ENCODE peak calls at places on chromosomes 11 and 22, in eight cellular contexts. One of them, this sample, is unnamed.

GRCh38 chr11:128271401-128271800 is 316.0 kb downstream of the ETS1 start:
- DNase-seq in dorsolateral prefrontal cortex: no peak
- DNase-seq in coronary artery: no peak
- DNase-seq in Caco-2: no peak
- DNase-seq in esophagus squamous epithelium: no peak
- DNase-seq in body of pancreas: no peak
- DNase-seq in pancreas: no peak
- DNase-seq in uterus: no peak
- DNase-seq in this sample: no peak

GRCh38 chr22:41873391-41873790 is 40.5 kb downstream of the SREBF2 start:
- DNase-seq in dorsolateral prefrontal cortex: no peak
- DNase-seq in coronary artery: no peak
- DNase-seq in Caco-2: no peak
- DNase-seq in esophagus squamous epithelium: no peak
- DNase-seq in body of pancreas: no peak
- DNase-seq in pancreas: no peak
- DNase-seq in uterus: no peak
- DNase-seq in this sample: no peak

GRCh38 chr11:72144807-72145565 is 9.5 kb downstream of the FOLR3 start:
- DNase-seq in dorsolateral prefrontal cortex: no peak
- DNase-seq in coronary artery: no peak
- DNase-seq in Caco-2: no peak
- DNase-seq in esophagus squamous epithelium: no peak
- DNase-seq in body of pancreas: no peak
- DNase-seq in pancreas: no peak
- DNase-seq in uterus: no peak
- DNase-seq in this sample: no peak

GRCh38 chr11:10355257-10355661 is 50.4 kb downstream of the ADM start:
- DNase-seq in dorsolateral prefrontal cortex: no peak
- DNase-seq in coronary artery: no peak
- DNase-seq in Caco-2: no peak
- DNase-seq in esophagus squamous epithelium: no peak
- DNase-seq in body of pancreas: no peak
- DNase-seq in pancreas: no peak
- DNase-seq in uterus: no peak
- DNase-seq in this sample: no peak

GRCh38 chr22:40676644-40677043 is 2.6 kb upstream of the MCHR1 start:
- DNase-seq in dorsolateral prefrontal cortex: no peak
- DNase-seq in coronary artery: no peak
- DNase-seq in Caco-2: no peak
- DNase-seq in esophagus squamous epithelium: no peak
- DNase-seq in body of pancreas: no peak
- DNase-seq in pancreas: no peak
- DNase-seq in uterus: no peak
- DNase-seq in this sample: no peak

GRCh38 chr11:64444838-64445441 is 86.0 kb downstream of the RPS6KA4 start:
- DNase-seq in dorsolateral prefrontal cortex: no peak
- DNase-seq in coronary artery: no peak
- DNase-seq in Caco-2: peak; percentile 49
- DNase-seq in esophagus squamous epithelium: no peak
- DNase-seq in body of pancreas: peak; percentile 42
- DNase-seq in pancreas: no peak
- DNase-seq in uterus: no peak
- DNase-seq in this sample: no peak

GRCh38 chr22:41917906-41918791 is 3.3 kb upstream of the SHISA8 start:
- DNase-seq in dorsolateral prefrontal cortex: no peak
- DNase-seq in coronary artery: no peak
- DNase-seq in Caco-2: no peak
- DNase-seq in esophagus squamous epithelium: no peak
- DNase-seq in body of pancreas: peak; percentile 40
- DNase-seq in pancreas: no peak
- DNase-seq in uterus: no peak
- DNase-seq in this sample: peak; percentile 32

GRCh38 chr11:41283196-41283930 is 176.1 kb downstream of the LRRC4C start:
- DNase-seq in dorsolateral prefrontal cortex: no peak
- DNase-seq in coronary artery: no peak
- DNase-seq in Caco-2: no peak
- DNase-seq in esophagus squamous epithelium: no peak
- DNase-seq in body of pancreas: no peak
- DNase-seq in pancreas: no peak
- DNase-seq in uterus: no peak
- DNase-seq in this sample: no peak

GRCh38 chr11:2671748-2672147 is 28.0 kb downstream of the KCNQ1OT1 start:
- DNase-seq in dorsolateral prefrontal cortex: no peak
- DNase-seq in coronary artery: no peak
- DNase-seq in Caco-2: no peak
- DNase-seq in esophagus squamous epithelium: no peak
- DNase-seq in body of pancreas: peak; percentile 4
- DNase-seq in pancreas: no peak
- DNase-seq in uterus: no peak
- DNase-seq in this sample: no peak

GRCh38 chr11:61567286-61568061 is 13.4 kb downstream of the SYT7 start:
- DNase-seq in dorsolateral prefrontal cortex: no peak
- DNase-seq in coronary artery: no peak
- DNase-seq in Caco-2: peak; percentile 90
- DNase-seq in esophagus squamous epithelium: no peak
- DNase-seq in body of pancreas: peak; percentile 71
- DNase-seq in pancreas: peak; percentile 91
- DNase-seq in uterus: peak; percentile 58
- DNase-seq in this sample: peak; percentile 84

GRCh38 chr11:44456544-44457270 is 108.8 kb upstream of the CD82 start:
- DNase-seq in dorsolateral prefrontal cortex: no peak
- DNase-seq in coronary artery: peak; percentile 24
- DNase-seq in Caco-2: peak; percentile 24
- DNase-seq in esophagus squamous epithelium: no peak
- DNase-seq in body of pancreas: no peak
- DNase-seq in pancreas: no peak
- DNase-seq in uterus: no peak
- DNase-seq in this sample: no peak

DNA sequence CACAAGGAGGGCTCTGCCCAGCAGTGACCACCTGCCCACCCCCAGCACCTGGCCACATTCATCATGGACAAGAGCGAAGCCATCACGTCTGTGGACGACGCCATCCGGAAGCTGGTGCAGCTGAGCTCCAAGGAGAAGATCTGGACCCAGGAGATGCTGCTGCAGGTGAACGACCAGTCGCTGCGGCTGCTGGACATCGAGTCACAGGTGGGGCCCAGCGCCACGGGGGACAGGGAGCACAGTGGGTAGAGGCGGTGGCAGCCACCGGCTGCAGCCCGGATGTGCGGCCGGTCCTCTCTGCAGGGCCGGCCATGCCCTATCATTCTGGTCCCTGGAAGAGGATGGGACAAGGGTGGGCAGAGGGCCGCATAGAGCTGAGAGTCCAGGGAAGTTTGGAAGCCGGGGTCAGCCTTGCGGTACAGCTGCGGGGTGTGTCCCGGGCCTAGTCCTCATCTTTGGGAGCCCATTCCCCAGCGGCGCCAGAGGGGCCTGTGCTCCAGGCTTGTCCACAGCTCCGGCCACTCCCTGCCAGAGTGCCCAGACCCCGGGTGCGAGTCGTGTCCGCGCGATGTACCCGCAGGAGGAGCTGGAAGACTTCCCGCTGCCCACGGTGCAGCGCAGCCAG is 14.1 kb downstream of the EPS8L2 start:
- DNase-seq in dorsolateral prefrontal cortex: no peak
- DNase-seq in coronary artery: no peak
- DNase-seq in Caco-2: no peak
- DNase-seq in esophagus squamous epithelium: no peak
- DNase-seq in body of pancreas: no peak
- DNase-seq in pancreas: no peak
- DNase-seq in uterus: no peak
- DNase-seq in this sample: no peak
- H3K4me3 ChIP-seq in dorsolateral prefrontal cortex: no peak overlapping the region
- H3K4me3 ChIP-seq in coronary artery: no peak overlapping the region
- H3K4me3 ChIP-seq in Caco-2: no peak overlapping the region
- H3K4me3 ChIP-seq in esophagus squamous epithelium: peak overlapping the region; percentile 46
- H3K4me3 ChIP-seq in body of pancreas: no peak overlapping the region
- H3K4me3 ChIP-seq in pancreas: no peak overlapping the region
- H3K4me3 ChIP-seq in uterus: no peak overlapping the region
- H3K4me3 ChIP-seq in this sample: peak overlapping the region; percentile 34

GRCh38 chr22:26587991-26588613 is 1.8 kb downstream of the TPST2 start:
- DNase-seq in dorsolateral prefrontal cortex: no peak
- DNase-seq in coronary artery: no peak
- DNase-seq in Caco-2: no peak
- DNase-seq in esophagus squamous epithelium: no peak
- DNase-seq in body of pancreas: no peak
- DNase-seq in pancreas: no peak
- DNase-seq in uterus: no peak
- DNase-seq in this sample: no peak

GRCh38 chr22:26581769-26582168 is 8.2 kb downstream of the TPST2 start:
- DNase-seq in dorsolateral prefrontal cortex: no peak
- DNase-seq in coronary artery: no peak
- DNase-seq in Caco-2: no peak
- DNase-seq in esophagus squamous epithelium: no peak
- DNase-seq in body of pancreas: no peak
- DNase-seq in pancreas: no peak
- DNase-seq in uterus: no peak
- DNase-seq in this sample: no peak

GRCh38 chr22:26584010-26584409 is 5.9 kb downstream of the TPST2 start:
- DNase-seq in dorsolateral prefrontal cortex: no peak
- DNase-seq in coronary artery: no peak
- DNase-seq in Caco-2: no peak
- DNase-seq in esophagus squamous epithelium: no peak
- DNase-seq in body of pancreas: no peak
- DNase-seq in pancreas: no peak
- DNase-seq in uterus: no peak
- DNase-seq in this sample: no peak

GRCh38 chr22:26586556-26587325 is 3.2 kb downstream of the TPST2 start:
- DNase-seq in dorsolateral prefrontal cortex: no peak
- DNase-seq in coronary artery: no peak
- DNase-seq in Caco-2: no peak
- DNase-seq in esophagus squamous epithelium: no peak
- DNase-seq in body of pancreas: no peak
- DNase-seq in pancreas: no peak
- DNase-seq in uterus: peak; percentile 34
- DNase-seq in this sample: no peak

GRCh38 chr22:26585104-26585790 is 4.7 kb downstream of the TPST2 start:
- DNase-seq in dorsolateral prefrontal cortex: peak; percentile 53
- DNase-seq in coronary artery: peak; percentile 79
- DNase-seq in Caco-2: no peak
- DNase-seq in esophagus squamous epithelium: no peak
- DNase-seq in body of pancreas: peak; percentile 66
- DNase-seq in pancreas: no peak
- DNase-seq in uterus: peak; percentile 32
- DNase-seq in this sample: no peak
- TF ChIP-seq CTCF in dorsolateral prefrontal cortex: no peak
- TF ChIP-seq CTCF in coronary artery: no peak
- TF ChIP-seq CTCF in Caco-2: no peak
- TF ChIP-seq CTCF in esophagus squamous epithelium: no peak
- TF ChIP-seq CTCF in body of pancreas: no peak
- TF ChIP-seq CTCF in pancreas: no peak
- TF ChIP-seq CTCF in uterus: no peak
- TF ChIP-seq CTCF in this sample: no peak

DNA sequence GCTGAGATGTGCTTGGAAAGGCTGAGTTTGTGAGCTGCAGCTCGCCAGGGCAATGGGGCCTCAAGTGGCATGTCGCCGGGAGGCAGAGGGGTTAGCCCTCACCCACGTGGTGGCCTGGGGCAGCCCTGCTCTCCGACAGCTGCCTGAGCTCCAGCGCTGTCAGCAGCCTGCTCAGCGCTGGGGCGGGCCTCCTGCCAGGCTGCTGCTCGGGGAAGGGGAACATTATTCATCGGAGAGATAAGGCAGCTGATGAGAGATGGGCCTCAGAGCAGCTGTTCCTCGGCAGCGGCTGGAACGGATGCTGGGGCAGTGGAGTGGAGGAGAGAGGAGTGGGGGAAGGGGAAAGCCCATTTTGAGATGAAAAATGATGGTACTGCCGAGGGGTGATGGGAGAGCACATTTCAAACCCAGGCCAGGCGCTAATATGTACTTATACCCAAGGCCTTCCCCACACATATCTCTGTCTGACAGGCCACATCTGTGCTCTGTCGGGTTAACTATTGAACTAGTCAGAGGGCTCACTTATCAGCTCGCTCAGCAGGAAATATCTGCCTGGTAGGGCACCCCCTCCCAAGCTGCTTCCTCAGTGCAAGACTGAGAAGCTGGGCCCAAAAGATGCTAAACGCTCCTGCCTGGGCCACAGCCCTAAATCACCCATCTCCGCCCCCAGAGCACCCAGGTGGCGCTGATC is 79.5 kb downstream of the TIMP3 start:
- DNase-seq in dorsolateral prefrontal cortex: peak; percentile 52
- DNase-seq in coronary artery: no peak
- DNase-seq in Caco-2: no peak
- DNase-seq in esophagus squamous epithelium: no peak
- DNase-seq in body of pancreas: peak; percentile 40
- DNase-seq in pancreas: no peak
- DNase-seq in uterus: peak; percentile 91
- DNase-seq in this sample: no peak
- H3K4me3 ChIP-seq in dorsolateral prefrontal cortex: no peak overlapping the region
- H3K4me3 ChIP-seq in coronary artery: peak overlapping the region; percentile 22
- H3K4me3 ChIP-seq in Caco-2: no peak overlapping the region
- H3K4me3 ChIP-seq in esophagus squamous epithelium: no peak overlapping the region
- H3K4me3 ChIP-seq in body of pancreas: no peak overlapping the region
- H3K4me3 ChIP-seq in pancreas: no peak overlapping the region
- H3K4me3 ChIP-seq in uterus: no peak overlapping the region
- H3K4me3 ChIP-seq in this sample: no peak overlapping the region

GRCh38 chr11:75814686-75815344 is at the start of gene UVRAG:
- DNase-seq in dorsolateral prefrontal cortex: peak; percentile 99
- DNase-seq in coronary artery: peak; percentile 100
- DNase-seq in Caco-2: peak; percentile 100
- DNase-seq in esophagus squamous epithelium: peak; percentile 99
- DNase-seq in body of pancreas: peak; percentile 99
- DNase-seq in pancreas: peak; percentile 93
- DNase-seq in uterus: peak; percentile 99
- DNase-seq in this sample: peak; percentile 99
- TF ChIP-seq CTCF in dorsolateral prefrontal cortex: peak; percentile 26
- TF ChIP-seq CTCF in coronary artery: no peak
- TF ChIP-seq CTCF in Caco-2: peak; percentile 23
- TF ChIP-seq CTCF in esophagus squamous epithelium: peak; percentile 22
- TF ChIP-seq CTCF in body of pancreas: peak; percentile 63
- TF ChIP-seq CTCF in pancreas: no peak
- TF ChIP-seq CTCF in uterus: peak; percentile 7
- TF ChIP-seq CTCF in this sample: peak; percentile 60

GRCh38 chr11:119317592-119318239 is 786 bp upstream of the MCAM start:
- DNase-seq in dorsolateral prefrontal cortex: no peak
- DNase-seq in coronary artery: no peak
- DNase-seq in Caco-2: no peak
- DNase-seq in esophagus squamous epithelium: no peak
- DNase-seq in body of pancreas: no peak
- DNase-seq in pancreas: no peak
- DNase-seq in uterus: no peak
- DNase-seq in this sample: no peak

GRCh38 chr11:119314748-119315138 is 2.2 kb downstream of the MCAM start:
- DNase-seq in dorsolateral prefrontal cortex: no peak
- DNase-seq in coronary artery: no peak
- DNase-seq in Caco-2: no peak
- DNase-seq in esophagus squamous epithelium: no peak
- DNase-seq in body of pancreas: no peak
- DNase-seq in pancreas: no peak
- DNase-seq in uterus: no peak
- DNase-seq in this sample: no peak

GRCh38 chr11:119315139-119316016 is 1.6 kb downstream of the MCAM start:
- DNase-seq in dorsolateral prefrontal cortex: peak; percentile 82
- DNase-seq in coronary artery: no peak
- DNase-seq in Caco-2: peak; percentile 53
- DNase-seq in esophagus squamous epithelium: no peak
- DNase-seq in body of pancreas: peak; percentile 77
- DNase-seq in pancreas: no peak
- DNase-seq in uterus: no peak
- DNase-seq in this sample: no peak

GRCh38 chr11:119316729-119317591 is at the start of gene MCAM:
- DNase-seq in dorsolateral prefrontal cortex: no peak
- DNase-seq in coronary artery: peak; percentile 95
- DNase-seq in Caco-2: peak; percentile 55
- DNase-seq in esophagus squamous epithelium: no peak
- DNase-seq in body of pancreas: peak; percentile 44
- DNase-seq in pancreas: no peak
- DNase-seq in uterus: peak; percentile 64
- DNase-seq in this sample: no peak

GRCh38 chr11:119316017-119316728 is 757 bp downstream of the MCAM start:
- DNase-seq in dorsolateral prefrontal cortex: peak; percentile 83
- DNase-seq in coronary artery: peak; percentile 94
- DNase-seq in Caco-2: no peak
- DNase-seq in esophagus squamous epithelium: no peak
- DNase-seq in body of pancreas: peak; percentile 69
- DNase-seq in pancreas: no peak
- DNase-seq in uterus: peak; percentile 61
- DNase-seq in this sample: no peak
- H3K4me3 ChIP-seq in dorsolateral prefrontal cortex: peak overlapping the region; percentile 58
- H3K4me3 ChIP-seq in coronary artery: peak overlapping the region; percentile 95
- H3K4me3 ChIP-seq in Caco-2: peak overlapping the region; percentile 58
- H3K4me3 ChIP-seq in esophagus squamous epithelium: peak overlapping the region; percentile 82
- H3K4me3 ChIP-seq in body of pancreas: no peak overlapping the region
- H3K4me3 ChIP-seq in pancreas: peak overlapping the region; percentile 19
- H3K4me3 ChIP-seq in uterus: peak overlapping the region; percentile 67
- H3K4me3 ChIP-seq in this sample: peak overlapping the region; percentile 66